ENCODE peak calls at places on chromosomes 5 and 9, in seven cellular contexts. One of them, this sample, is unnamed.

GRCh38 chr5:39255406-39255805 is 36.0 kb upstream of the FYB1 start:
- DNase-seq in iPS DF 6.9: no peak
- DNase-seq in GM23248: no peak
- DNase-seq in A549: no peak
- DNase-seq in stomach: no peak
- DNase-seq in endothelial cell of umbilical vein: no peak
- DNase-seq in dorsolateral prefrontal cortex: no peak
- DNase-seq in this sample: no peak

GRCh38 chr5:174426851-174427250 is 297.5 kb upstream of the MSX2 start:
- DNase-seq in iPS DF 6.9: no peak
- DNase-seq in GM23248: no peak
- DNase-seq in A549: no peak
- DNase-seq in stomach: no peak
- DNase-seq in endothelial cell of umbilical vein: no peak
- DNase-seq in dorsolateral prefrontal cortex: no peak
- DNase-seq in this sample: no peak

GRCh38 chr9:96556701-96557461 is 62.8 kb downstream of the CDC14B start:
- DNase-seq in iPS DF 6.9: no peak
- DNase-seq in GM23248: peak; percentile 75
- DNase-seq in A549: no peak
- DNase-seq in stomach: no peak
- DNase-seq in endothelial cell of umbilical vein: no peak
- DNase-seq in dorsolateral prefrontal cortex: peak; percentile 48
- DNase-seq in this sample: no peak

GRCh38 chr9:135536166-135536565 is 9.8 kb upstream of the OBP2A start:
- DNase-seq in iPS DF 6.9: no peak
- DNase-seq in GM23248: peak; percentile 48
- DNase-seq in A549: no peak
- DNase-seq in stomach: peak; percentile 10
- DNase-seq in endothelial cell of umbilical vein: no peak
- DNase-seq in dorsolateral prefrontal cortex: no peak
- DNase-seq in this sample: peak; percentile 89

GRCh38 chr9:106932675-106933074 is 69.7 kb downstream of the ZNF462 start:
- DNase-seq in iPS DF 6.9: no peak
- DNase-seq in GM23248: no peak
- DNase-seq in A549: no peak
- DNase-seq in stomach: no peak
- DNase-seq in endothelial cell of umbilical vein: no peak
- DNase-seq in dorsolateral prefrontal cortex: no peak
- DNase-seq in this sample: no peak

GRCh38 chr9:136975624-136976023 is 1.7 kb upstream of the PTGDS start:
- DNase-seq in iPS DF 6.9: no peak
- DNase-seq in GM23248: no peak
- DNase-seq in A549: no peak
- DNase-seq in stomach: no peak
- DNase-seq in endothelial cell of umbilical vein: no peak
- DNase-seq in dorsolateral prefrontal cortex: peak; percentile 82
- DNase-seq in this sample: no peak

GRCh38 chr9:25742241-25742640 is 64.0 kb upstream of the TUSC1 start:
- DNase-seq in iPS DF 6.9: no peak
- DNase-seq in GM23248: no peak
- DNase-seq in A549: peak; percentile 4
- DNase-seq in stomach: no peak
- DNase-seq in endothelial cell of umbilical vein: no peak
- DNase-seq in dorsolateral prefrontal cortex: no peak
- DNase-seq in this sample: no peak

GRCh38 chr5:59525957-59526356 is 367.6 kb downstream of the PDE4D start:
- DNase-seq in iPS DF 6.9: no peak
- DNase-seq in GM23248: peak; percentile 56
- DNase-seq in A549: peak; percentile 70
- DNase-seq in stomach: no peak
- DNase-seq in endothelial cell of umbilical vein: peak; percentile 63
- DNase-seq in dorsolateral prefrontal cortex: no peak
- DNase-seq in this sample: peak; percentile 94

GRCh38 chr9:5402217-5402616 is 35.5 kb downstream of the PLGRKT start:
- DNase-seq in iPS DF 6.9: no peak
- DNase-seq in GM23248: no peak
- DNase-seq in A549: no peak
- DNase-seq in stomach: no peak
- DNase-seq in endothelial cell of umbilical vein: no peak
- DNase-seq in dorsolateral prefrontal cortex: no peak
- DNase-seq in this sample: no peak

GRCh38 chr9:98381311-98382103 is 126.1 kb upstream of the TBC1D2 start:
- DNase-seq in iPS DF 6.9: no peak
- DNase-seq in GM23248: no peak
- DNase-seq in A549: no peak
- DNase-seq in stomach: no peak
- DNase-seq in endothelial cell of umbilical vein: no peak
- DNase-seq in dorsolateral prefrontal cortex: no peak
- DNase-seq in this sample: no peak

GRCh38 chr5:139982975-139983240 is 60.2 kb downstream of the NRG2 start:
- DNase-seq in iPS DF 6.9: no peak
- DNase-seq in GM23248: no peak
- DNase-seq in A549: no peak
- DNase-seq in stomach: no peak
- DNase-seq in endothelial cell of umbilical vein: no peak
- DNase-seq in dorsolateral prefrontal cortex: no peak
- DNase-seq in this sample: no peak

GRCh38 chr5:87069974-87070608 is 197.6 kb upstream of the RASA1 start:
- DNase-seq in iPS DF 6.9: no peak
- DNase-seq in GM23248: peak; percentile 79
- DNase-seq in A549: peak; percentile 39
- DNase-seq in stomach: no peak
- DNase-seq in endothelial cell of umbilical vein: peak; percentile 72
- DNase-seq in dorsolateral prefrontal cortex: peak; percentile 40
- DNase-seq in this sample: peak; percentile 64

GRCh38 chr5:167565555-167565954 is 725.9 kb upstream of the WWC1 start:
- DNase-seq in iPS DF 6.9: no peak
- DNase-seq in GM23248: peak; percentile 50
- DNase-seq in A549: peak; percentile 20
- DNase-seq in stomach: no peak
- DNase-seq in endothelial cell of umbilical vein: no peak
- DNase-seq in dorsolateral prefrontal cortex: no peak
- DNase-seq in this sample: peak; percentile 11

GRCh38 chr5:95424526-95424925 is 33.4 kb downstream of the FAM81B start:
- DNase-seq in iPS DF 6.9: no peak
- DNase-seq in GM23248: no peak
- DNase-seq in A549: no peak
- DNase-seq in stomach: no peak
- DNase-seq in endothelial cell of umbilical vein: no peak
- DNase-seq in dorsolateral prefrontal cortex: no peak
- DNase-seq in this sample: no peak

GRCh38 chr9:90778746-90779145 is 22.9 kb upstream of the SYK start:
- DNase-seq in iPS DF 6.9: no peak
- DNase-seq in GM23248: no peak
- DNase-seq in A549: no peak
- DNase-seq in stomach: no peak
- DNase-seq in endothelial cell of umbilical vein: no peak
- DNase-seq in dorsolateral prefrontal cortex: no peak
- DNase-seq in this sample: no peak

GRCh38 chr5:135930949-135931295 is 23.9 kb downstream of the LECT2 start:
- DNase-seq in iPS DF 6.9: no peak
- DNase-seq in GM23248: no peak
- DNase-seq in A549: no peak
- DNase-seq in stomach: no peak
- DNase-seq in endothelial cell of umbilical vein: no peak
- DNase-seq in dorsolateral prefrontal cortex: no peak
- DNase-seq in this sample: no peak

GRCh38 chr9:2809692-2810423 is 34.0 kb downstream of the PUM3 start:
- DNase-seq in iPS DF 6.9: no peak
- DNase-seq in GM23248: peak; percentile 94
- DNase-seq in A549: peak; percentile 85
- DNase-seq in stomach: no peak
- DNase-seq in endothelial cell of umbilical vein: peak; percentile 62
- DNase-seq in dorsolateral prefrontal cortex: no peak
- DNase-seq in this sample: peak; percentile 93

GRCh38 chr5:74546796-74547195 is 93.7 kb downstream of the ENC1 start:
- DNase-seq in iPS DF 6.9: no peak
- DNase-seq in GM23248: peak; percentile 48
- DNase-seq in A549: no peak
- DNase-seq in stomach: no peak
- DNase-seq in endothelial cell of umbilical vein: no peak
- DNase-seq in dorsolateral prefrontal cortex: no peak
- DNase-seq in this sample: no peak

GRCh38 chr5:65624025-65624569 is at the start of gene TRIM23:
- DNase-seq in iPS DF 6.9: peak; percentile 61
- DNase-seq in GM23248: peak; percentile 99
- DNase-seq in A549: peak; percentile 93
- DNase-seq in stomach: peak; percentile 91
- DNase-seq in endothelial cell of umbilical vein: peak; percentile 95
- DNase-seq in dorsolateral prefrontal cortex: peak; percentile 93
- DNase-seq in this sample: peak; percentile 92

GRCh38 chr5:127671218-127671617 is 22.3 kb downstream of the CTXN3 start:
- DNase-seq in iPS DF 6.9: no peak
- DNase-seq in GM23248: peak; percentile 47
- DNase-seq in A549: no peak
- DNase-seq in stomach: no peak
- DNase-seq in endothelial cell of umbilical vein: no peak
- DNase-seq in dorsolateral prefrontal cortex: no peak
- DNase-seq in this sample: peak; percentile 29

GRCh38 chr9:419571-420156 is 205.0 kb downstream of the DOCK8 start:
- DNase-seq in iPS DF 6.9: no peak
- DNase-seq in GM23248: peak; percentile 65
- DNase-seq in A549: peak; percentile 18
- DNase-seq in stomach: peak; percentile 28
- DNase-seq in endothelial cell of umbilical vein: no peak
- DNase-seq in dorsolateral prefrontal cortex: no peak
- DNase-seq in this sample: peak; percentile 12

GRCh38 chr5:149212203-149212951 is 59.3 kb upstream of the AFAP1L1 start:
- DNase-seq in iPS DF 6.9: no peak
- DNase-seq in GM23248: peak; percentile 98
- DNase-seq in A549: no peak
- DNase-seq in stomach: no peak
- DNase-seq in endothelial cell of umbilical vein: peak; percentile 93
- DNase-seq in dorsolateral prefrontal cortex: no peak
- DNase-seq in this sample: peak; percentile 99
- H3K27ac ChIP-seq in iPS DF 6.9: no peak overlapping the region
- H3K27ac ChIP-seq in GM23248: peak overlapping the region; percentile 95
- H3K27ac ChIP-seq in A549: no peak overlapping the region
- H3K27ac ChIP-seq in stomach: no peak overlapping the region
- H3K27ac ChIP-seq in endothelial cell of umbilical vein: peak overlapping the region; percentile 64
- H3K27ac ChIP-seq in dorsolateral prefrontal cortex: no peak overlapping the region
- H3K27ac ChIP-seq in this sample: peak overlapping the region; percentile 94

GRCh38 chr5:150412319-150413175 is at the start of gene CD74:
- DNase-seq in iPS DF 6.9: no peak
- DNase-seq in GM23248: peak; percentile 30
- DNase-seq in A549: no peak
- DNase-seq in stomach: peak; percentile 95
- DNase-seq in endothelial cell of umbilical vein: peak; percentile 42
- DNase-seq in dorsolateral prefrontal cortex: peak; percentile 80
- DNase-seq in this sample: peak; percentile 45
- H3K4me3 ChIP-seq in iPS DF 6.9: peak within 1 kb of the TSS; percentile 23
- H3K4me3 ChIP-seq in GM23248: no peak within 1 kb of the TSS
- H3K4me3 ChIP-seq in A549: no peak within 1 kb of the TSS
- H3K4me3 ChIP-seq in stomach: peak within 1 kb of the TSS; percentile 57
- H3K4me3 ChIP-seq in endothelial cell of umbilical vein: no peak within 1 kb of the TSS
- H3K4me3 ChIP-seq in dorsolateral prefrontal cortex: peak within 1 kb of the TSS; percentile 41
- H3K4me3 ChIP-seq in this sample: peak within 1 kb of the TSS; percentile 24

GRCh38 chr9:121369595-121370265 is at the start of gene STOM:
- DNase-seq in iPS DF 6.9: peak; percentile 22
- DNase-seq in GM23248: peak; percentile 93
- DNase-seq in A549: no peak
- DNase-seq in stomach: peak; percentile 89
- DNase-seq in endothelial cell of umbilical vein: peak; percentile 89
- DNase-seq in dorsolateral prefrontal cortex: peak; percentile 61
- DNase-seq in this sample: peak; percentile 64

GRCh38 chr9:121372563-121373400 is 2.7 kb upstream of the STOM start:
- DNase-seq in iPS DF 6.9: no peak
- DNase-seq in GM23248: peak; percentile 68
- DNase-seq in A549: peak; percentile 83
- DNase-seq in stomach: peak; percentile 36
- DNase-seq in endothelial cell of umbilical vein: no peak
- DNase-seq in dorsolateral prefrontal cortex: no peak
- DNase-seq in this sample: no peak

GRCh38 chr9:121373401-121373769 is 3.3 kb upstream of the STOM start:
- DNase-seq in iPS DF 6.9: no peak
- DNase-seq in GM23248: no peak
- DNase-seq in A549: peak; percentile 9
- DNase-seq in stomach: no peak
- DNase-seq in endothelial cell of umbilical vein: no peak
- DNase-seq in dorsolateral prefrontal cortex: no peak
- DNase-seq in this sample: no peak

GRCh38 chr9:121372239-121372562 is 2.2 kb upstream of the STOM start:
- DNase-seq in iPS DF 6.9: no peak
- DNase-seq in GM23248: no peak
- DNase-seq in A549: no peak
- DNase-seq in stomach: no peak
- DNase-seq in endothelial cell of umbilical vein: no peak
- DNase-seq in dorsolateral prefrontal cortex: no peak
- DNase-seq in this sample: no peak

GRCh38 chr9:121371495-121371911 is 1.5 kb upstream of the STOM start:
- DNase-seq in iPS DF 6.9: no peak
- DNase-seq in GM23248: no peak
- DNase-seq in A549: no peak
- DNase-seq in stomach: no peak
- DNase-seq in endothelial cell of umbilical vein: no peak
- DNase-seq in dorsolateral prefrontal cortex: no peak
- DNase-seq in this sample: no peak
- H3K27ac ChIP-seq in iPS DF 6.9: no peak overlapping the region
- H3K27ac ChIP-seq in GM23248: no peak overlapping the region
- H3K27ac ChIP-seq in A549: peak overlapping the region; percentile 92
- H3K27ac ChIP-seq in stomach: peak overlapping the region; percentile 95
- H3K27ac ChIP-seq in endothelial cell of umbilical vein: no peak overlapping the region
- H3K27ac ChIP-seq in dorsolateral prefrontal cortex: no peak overlapping the region
- H3K27ac ChIP-seq in this sample: no peak overlapping the region

GRCh38 chr9:132556226-132556625 is 26.2 kb upstream of the BARHL1 start:
- DNase-seq in iPS DF 6.9: no peak
- DNase-seq in GM23248: no peak
- DNase-seq in A549: no peak
- DNase-seq in stomach: no peak
- DNase-seq in endothelial cell of umbilical vein: no peak
- DNase-seq in dorsolateral prefrontal cortex: no peak
- DNase-seq in this sample: no peak

GRCh38 chr9:132557159-132557558 is 25.2 kb upstream of the BARHL1 start:
- DNase-seq in iPS DF 6.9: no peak
- DNase-seq in GM23248: no peak
- DNase-seq in A549: no peak
- DNase-seq in stomach: no peak
- DNase-seq in endothelial cell of umbilical vein: no peak
- DNase-seq in dorsolateral prefrontal cortex: no peak
- DNase-seq in this sample: no peak

GRCh38 chr9:132555528-132555927 is 26.9 kb upstream of the BARHL1 start:
- DNase-seq in iPS DF 6.9: no peak
- DNase-seq in GM23248: no peak
- DNase-seq in A549: no peak
- DNase-seq in stomach: no peak
- DNase-seq in endothelial cell of umbilical vein: no peak
- DNase-seq in dorsolateral prefrontal cortex: no peak
- DNase-seq in this sample: no peak

GRCh38 chr9:132557768-132558167 is 24.6 kb upstream of the BARHL1 start:
- DNase-seq in iPS DF 6.9: no peak
- DNase-seq in GM23248: no peak
- DNase-seq in A549: no peak
- DNase-seq in stomach: no peak
- DNase-seq in endothelial cell of umbilical vein: no peak
- DNase-seq in dorsolateral prefrontal cortex: no peak
- DNase-seq in this sample: no peak

DNA sequence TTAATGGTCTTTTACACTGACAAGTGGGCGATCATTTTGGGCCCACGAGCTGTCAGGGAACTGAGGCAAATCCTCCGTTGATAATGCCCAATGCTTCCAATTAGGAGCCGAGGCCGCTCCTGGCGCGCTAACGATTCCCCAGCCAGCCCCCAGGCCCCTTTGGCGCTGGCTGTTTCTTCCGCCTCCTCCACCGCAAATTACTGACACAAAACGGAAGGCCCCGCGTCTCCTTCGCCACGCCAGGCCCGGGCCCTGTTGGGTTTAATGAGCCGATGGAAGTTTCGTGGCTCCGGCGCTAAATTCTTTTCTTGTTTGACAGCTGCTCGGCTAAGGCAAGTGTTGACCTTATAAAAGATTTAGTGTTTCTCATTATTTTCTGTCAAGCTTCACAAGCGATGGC is 25.7 kb upstream of the BARHL1 start:
- DNase-seq in iPS DF 6.9: no peak
- DNase-seq in GM23248: no peak
- DNase-seq in A549: no peak
- DNase-seq in stomach: no peak
- DNase-seq in endothelial cell of umbilical vein: no peak
- DNase-seq in dorsolateral prefrontal cortex: no peak
- DNase-seq in this sample: no peak
- H3K4me3 ChIP-seq in iPS DF 6.9: no peak overlapping the region
- H3K4me3 ChIP-seq in GM23248: no peak overlapping the region
- H3K4me3 ChIP-seq in A549: no peak overlapping the region
- H3K4me3 ChIP-seq in stomach: no peak overlapping the region
- H3K4me3 ChIP-seq in endothelial cell of umbilical vein: no peak overlapping the region
- H3K4me3 ChIP-seq in dorsolateral prefrontal cortex: no peak overlapping the region
- H3K4me3 ChIP-seq in this sample: no peak overlapping the region